ENCODE peak calls at places on chromosome X, in six cellular contexts. One of them, this sample, is unnamed.

GRCh38 chrX:6279277-6279909 is 50.7 kb upstream of the NLGN4X start:
- DNase-seq in AG10803: no peak
- DNase-seq in AG04450: no peak
- DNase-seq in mammary epithelial cell: no peak
- DNase-seq in right atrium auricular region: no peak
- DNase-seq in lower leg skin: no peak
- DNase-seq in this sample: no peak

GRCh38 chrX:25112156-25112555 is 96.4 kb upstream of the ARX start:
- DNase-seq in AG10803: no peak
- DNase-seq in AG04450: no peak
- DNase-seq in mammary epithelial cell: no peak
- DNase-seq in right atrium auricular region: no peak
- DNase-seq in lower leg skin: no peak
- DNase-seq in this sample: no peak

GRCh38 chrX:120549483-120550452 is 11.0 kb downstream of the CUL4B start:
- DNase-seq in AG10803: peak; percentile 93
- DNase-seq in AG04450: peak; percentile 66
- DNase-seq in mammary epithelial cell: peak; percentile 83
- DNase-seq in right atrium auricular region: peak; percentile 61
- DNase-seq in lower leg skin: no peak
- DNase-seq in this sample: peak; percentile 90

GRCh38 chrX:76538860-76539259 is 111.3 kb downstream of the MAGEE1 start:
- DNase-seq in AG10803: no peak
- DNase-seq in AG04450: no peak
- DNase-seq in mammary epithelial cell: no peak
- DNase-seq in right atrium auricular region: no peak
- DNase-seq in lower leg skin: no peak
- DNase-seq in this sample: no peak

GRCh38 chrX:8579602-8580001 is 115.0 kb downstream of the VCX3B start:
- DNase-seq in AG10803: no peak
- DNase-seq in AG04450: no peak
- DNase-seq in mammary epithelial cell: no peak
- DNase-seq in right atrium auricular region: no peak
- DNase-seq in lower leg skin: no peak
- DNase-seq in this sample: no peak

GRCh38 chrX:150456941-150457340 is 93.8 kb downstream of the MAMLD1 start:
- DNase-seq in AG10803: no peak
- DNase-seq in AG04450: no peak
- DNase-seq in mammary epithelial cell: no peak
- DNase-seq in right atrium auricular region: no peak
- DNase-seq in lower leg skin: peak; percentile 53
- DNase-seq in this sample: no peak

GRCh38 chrX:32591589-32591988 is 619.8 kb downstream of the DMD start:
- DNase-seq in AG10803: no peak
- DNase-seq in AG04450: no peak
- DNase-seq in mammary epithelial cell: no peak
- DNase-seq in right atrium auricular region: no peak
- DNase-seq in lower leg skin: no peak
- DNase-seq in this sample: no peak

GRCh38 chrX:16664059-16664458 is 14.1 kb downstream of the S100G start:
- DNase-seq in AG10803: no peak
- DNase-seq in AG04450: no peak
- DNase-seq in mammary epithelial cell: no peak
- DNase-seq in right atrium auricular region: no peak
- DNase-seq in lower leg skin: no peak
- DNase-seq in this sample: peak; percentile 28

GRCh38 chrX:70453024-70453618 is 8.5 kb downstream of the DLG3 start:
- DNase-seq in AG10803: no peak
- DNase-seq in AG04450: no peak
- DNase-seq in mammary epithelial cell: no peak
- DNase-seq in right atrium auricular region: no peak
- DNase-seq in lower leg skin: no peak
- DNase-seq in this sample: no peak

GRCh38 chrX:124033821-124034220 is 72.3 kb downstream of the STAG2 start:
- DNase-seq in AG10803: peak; percentile 17
- DNase-seq in AG04450: no peak
- DNase-seq in mammary epithelial cell: peak; percentile 39
- DNase-seq in right atrium auricular region: no peak
- DNase-seq in lower leg skin: no peak
- DNase-seq in this sample: peak; percentile 27

GRCh38 chrX:41086627-41086932 is 1.3 kb downstream of the USP9X start:
- DNase-seq in AG10803: no peak
- DNase-seq in AG04450: no peak
- DNase-seq in mammary epithelial cell: no peak
- DNase-seq in right atrium auricular region: no peak
- DNase-seq in lower leg skin: no peak
- DNase-seq in this sample: no peak

GRCh38 chrX:10231461-10231860 is 74.7 kb downstream of the CLCN4 start:
- DNase-seq in AG10803: no peak
- DNase-seq in AG04450: no peak
- DNase-seq in mammary epithelial cell: peak; percentile 12
- DNase-seq in right atrium auricular region: no peak
- DNase-seq in lower leg skin: no peak
- DNase-seq in this sample: no peak

GRCh38 chrX:106928227-106928626 is 8.0 kb downstream of the CLDN2 start:
- DNase-seq in AG10803: no peak
- DNase-seq in AG04450: no peak
- DNase-seq in mammary epithelial cell: no peak
- DNase-seq in right atrium auricular region: no peak
- DNase-seq in lower leg skin: no peak
- DNase-seq in this sample: no peak

GRCh38 chrX:123884809-123885408 is 25.1 kb downstream of the XIAP start:
- DNase-seq in AG10803: peak; percentile 52
- DNase-seq in AG04450: no peak
- DNase-seq in mammary epithelial cell: peak; percentile 30
- DNase-seq in right atrium auricular region: no peak
- DNase-seq in lower leg skin: no peak
- DNase-seq in this sample: peak; percentile 73

GRCh38 chrX:97704474-97704873 is 820.8 kb downstream of the RPA4 start:
- DNase-seq in AG10803: no peak
- DNase-seq in AG04450: no peak
- DNase-seq in mammary epithelial cell: no peak
- DNase-seq in right atrium auricular region: no peak
- DNase-seq in lower leg skin: no peak
- DNase-seq in this sample: no peak

GRCh38 chrX:18674417-18674787 is 2.5 kb upstream of the RS1 start:
- DNase-seq in AG10803: no peak
- DNase-seq in AG04450: no peak
- DNase-seq in mammary epithelial cell: no peak
- DNase-seq in right atrium auricular region: peak; percentile 61
- DNase-seq in lower leg skin: peak; percentile 86
- DNase-seq in this sample: no peak

GRCh38 chrX:133405498-133406180 is 9.7 kb downstream of the GPC4 start:
- DNase-seq in AG10803: no peak
- DNase-seq in AG04450: no peak
- DNase-seq in mammary epithelial cell: no peak
- DNase-seq in right atrium auricular region: no peak
- DNase-seq in lower leg skin: peak; percentile 23
- DNase-seq in this sample: no peak

GRCh38 chrX:137354851-137355250 is 211.1 kb upstream of the ZIC3 start:
- DNase-seq in AG10803: no peak
- DNase-seq in AG04450: no peak
- DNase-seq in mammary epithelial cell: no peak
- DNase-seq in right atrium auricular region: no peak
- DNase-seq in lower leg skin: no peak
- DNase-seq in this sample: no peak

GRCh38 chrX:96436105-96436504 is 248.5 kb upstream of the DIAPH2 start:
- DNase-seq in AG10803: peak; percentile 73
- DNase-seq in AG04450: peak; percentile 7
- DNase-seq in mammary epithelial cell: no peak
- DNase-seq in right atrium auricular region: no peak
- DNase-seq in lower leg skin: no peak
- DNase-seq in this sample: peak; percentile 64

GRCh38 chrX:1554469-1555210 is 17.7 kb upstream of the P2RY8 start:
- DNase-seq in AG10803: no peak
- DNase-seq in AG04450: no peak
- DNase-seq in mammary epithelial cell: no peak
- DNase-seq in right atrium auricular region: peak; percentile 48
- DNase-seq in lower leg skin: peak; percentile 78
- DNase-seq in this sample: no peak

GRCh38 chrX:10634681-10635161 is 14.3 kb upstream of the MID1 start:
- DNase-seq in AG10803: peak; percentile 71
- DNase-seq in AG04450: peak; percentile 68
- DNase-seq in mammary epithelial cell: peak; percentile 95
- DNase-seq in right atrium auricular region: no peak
- DNase-seq in lower leg skin: no peak
- DNase-seq in this sample: peak; percentile 80

GRCh38 chrX:13048265-13048664 is 3.8 kb upstream of the FAM9C start:
- DNase-seq in AG10803: no peak
- DNase-seq in AG04450: no peak
- DNase-seq in mammary epithelial cell: peak; percentile 79
- DNase-seq in right atrium auricular region: no peak
- DNase-seq in lower leg skin: no peak
- DNase-seq in this sample: no peak

GRCh38 chrX:103919336-103919682 is 43.1 kb upstream of the TMSB15B start:
- DNase-seq in AG10803: peak; percentile 43
- DNase-seq in AG04450: no peak
- DNase-seq in mammary epithelial cell: no peak
- DNase-seq in right atrium auricular region: no peak
- DNase-seq in lower leg skin: no peak
- DNase-seq in this sample: peak; percentile 54

GRCh38 chrX:138775501-138775900 is 64.0 kb upstream of the FGF13 start:
- DNase-seq in AG10803: peak; percentile 48
- DNase-seq in AG04450: no peak
- DNase-seq in mammary epithelial cell: peak; percentile 25
- DNase-seq in right atrium auricular region: no peak
- DNase-seq in lower leg skin: no peak
- DNase-seq in this sample: peak; percentile 61

GRCh38 chrX:120238947-120239346 is 11.7 kb upstream of the ZBTB33 start:
- DNase-seq in AG10803: peak; percentile 2
- DNase-seq in AG04450: no peak
- DNase-seq in mammary epithelial cell: no peak
- DNase-seq in right atrium auricular region: no peak
- DNase-seq in lower leg skin: no peak
- DNase-seq in this sample: no peak

GRCh38 chrX:129979207-129979920 is 3.1 kb upstream of the BCORL1 start:
- DNase-seq in AG10803: no peak
- DNase-seq in AG04450: no peak
- DNase-seq in mammary epithelial cell: no peak
- DNase-seq in right atrium auricular region: no peak
- DNase-seq in lower leg skin: no peak
- DNase-seq in this sample: no peak

GRCh38 chrX:108537005-108537404 is 97.4 kb downstream of the COL4A5 start:
- DNase-seq in AG10803: peak; percentile 17
- DNase-seq in AG04450: no peak
- DNase-seq in mammary epithelial cell: peak; percentile 29
- DNase-seq in right atrium auricular region: no peak
- DNase-seq in lower leg skin: no peak
- DNase-seq in this sample: peak; percentile 61

GRCh38 chrX:107445146-107445545 is 4.3 kb upstream of the FRMPD3 start:
- DNase-seq in AG10803: no peak
- DNase-seq in AG04450: no peak
- DNase-seq in mammary epithelial cell: no peak
- DNase-seq in right atrium auricular region: no peak
- DNase-seq in lower leg skin: no peak
- DNase-seq in this sample: no peak

GRCh38 chrX:147848009-147848408 is 63.7 kb upstream of the FMR1 start:
- DNase-seq in AG10803: no peak
- DNase-seq in AG04450: no peak
- DNase-seq in mammary epithelial cell: no peak
- DNase-seq in right atrium auricular region: no peak
- DNase-seq in lower leg skin: no peak
- DNase-seq in this sample: no peak

GRCh38 chrX:111168314-111168713 is 72.3 kb downstream of the PAK3 start:
- DNase-seq in AG10803: peak; percentile 12
- DNase-seq in AG04450: no peak
- DNase-seq in mammary epithelial cell: peak; percentile 12
- DNase-seq in right atrium auricular region: no peak
- DNase-seq in lower leg skin: no peak
- DNase-seq in this sample: no peak

GRCh38 chrX:13085533-13085932 is 41.1 kb upstream of the FAM9C start:
- DNase-seq in AG10803: no peak
- DNase-seq in AG04450: no peak
- DNase-seq in mammary epithelial cell: no peak
- DNase-seq in right atrium auricular region: no peak
- DNase-seq in lower leg skin: no peak
- DNase-seq in this sample: no peak

GRCh38 chrX:135302269-135302873 is 6.9 kb upstream of the ETDC start:
- DNase-seq in AG10803: no peak
- DNase-seq in AG04450: no peak
- DNase-seq in mammary epithelial cell: no peak
- DNase-seq in right atrium auricular region: no peak
- DNase-seq in lower leg skin: no peak
- DNase-seq in this sample: no peak
- H3K4me3 ChIP-seq in AG10803: no peak overlapping the region
- H3K4me3 ChIP-seq in AG04450: no peak overlapping the region
- H3K4me3 ChIP-seq in mammary epithelial cell: no peak overlapping the region
- H3K4me3 ChIP-seq in right atrium auricular region: no peak overlapping the region
- H3K4me3 ChIP-seq in lower leg skin: no peak overlapping the region
- H3K4me3 ChIP-seq in this sample: no peak overlapping the region

DNA sequence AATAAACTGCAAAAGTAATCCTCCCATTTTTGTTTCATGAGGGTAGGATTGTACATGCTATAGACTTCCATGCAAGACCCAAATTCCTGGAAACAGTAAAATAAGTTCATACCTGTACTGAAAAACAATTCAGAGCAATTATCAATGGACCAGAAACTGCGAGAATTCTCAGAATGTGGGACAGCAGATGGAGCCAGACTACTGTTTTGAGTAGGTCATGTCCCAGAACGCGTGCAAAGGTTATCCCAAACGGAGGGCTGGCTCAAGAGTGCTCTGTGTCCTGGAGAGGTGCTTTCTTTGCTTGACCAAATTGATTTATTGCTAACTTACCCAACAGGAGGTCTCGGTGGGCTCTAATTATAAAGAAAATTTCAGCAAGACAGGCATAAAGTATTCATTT is 1.7 kb upstream of the MAGEH1 start:
- DNase-seq in AG10803: peak; percentile 4
- DNase-seq in AG04450: no peak
- DNase-seq in mammary epithelial cell: no peak
- DNase-seq in right atrium auricular region: no peak
- DNase-seq in lower leg skin: no peak
- DNase-seq in this sample: peak; percentile 35
- TF ChIP-seq CTCF in AG10803: peak; percentile 32
- TF ChIP-seq CTCF in AG04450: peak; percentile 15
- TF ChIP-seq CTCF in mammary epithelial cell: no peak
- TF ChIP-seq CTCF in right atrium auricular region: peak; percentile 34
- TF ChIP-seq CTCF in lower leg skin: no peak
- TF ChIP-seq CTCF in this sample: peak; percentile 4

DNA sequence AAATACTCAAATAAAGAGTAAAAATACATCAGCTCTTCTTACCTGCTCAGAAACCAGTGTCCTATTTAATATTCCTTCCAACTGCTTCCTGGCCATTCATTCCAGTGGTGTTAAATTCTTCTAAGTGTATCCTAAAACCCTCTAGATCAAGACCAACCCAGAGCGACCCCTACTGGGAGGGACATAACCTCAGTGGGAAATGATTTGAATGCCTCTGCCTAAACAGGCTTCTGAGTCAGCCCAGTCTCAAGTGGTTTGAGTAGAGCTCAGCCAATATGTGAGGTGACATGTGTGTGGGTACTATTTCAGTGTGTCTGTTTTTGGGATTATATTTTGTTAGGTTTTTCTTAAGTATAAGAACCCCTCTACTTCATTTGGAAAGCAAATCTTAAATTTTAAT is 133.6 kb upstream of the ARHGEF9 start:
- DNase-seq in AG10803: peak; percentile 56
- DNase-seq in AG04450: no peak
- DNase-seq in mammary epithelial cell: peak; percentile 28
- DNase-seq in right atrium auricular region: no peak
- DNase-seq in lower leg skin: no peak
- DNase-seq in this sample: no peak
- H3K4me3 ChIP-seq in AG10803: no peak overlapping the region
- H3K4me3 ChIP-seq in AG04450: no peak overlapping the region
- H3K4me3 ChIP-seq in mammary epithelial cell: no peak overlapping the region
- H3K4me3 ChIP-seq in right atrium auricular region: no peak overlapping the region
- H3K4me3 ChIP-seq in lower leg skin: no peak overlapping the region
- H3K4me3 ChIP-seq in this sample: no peak overlapping the region

GRCh38 chrX:100076031-100076430 is 334.0 kb downstream of the PCDH19 start:
- DNase-seq in AG10803: no peak
- DNase-seq in AG04450: no peak
- DNase-seq in mammary epithelial cell: no peak
- DNase-seq in right atrium auricular region: no peak
- DNase-seq in lower leg skin: no peak
- DNase-seq in this sample: no peak
- TF ChIP-seq CTCF in AG10803: no peak
- TF ChIP-seq CTCF in AG04450: no peak
- TF ChIP-seq CTCF in mammary epithelial cell: peak; percentile 5
- TF ChIP-seq CTCF in right atrium auricular region: no peak
- TF ChIP-seq CTCF in lower leg skin: no peak
- TF ChIP-seq CTCF in this sample: no peak